ENCODE peak calls at places on chromosomes 16 and 17, in four cellular contexts. Q is body of pancreas, J is neural progenitor cell, G is fibroblast of lung. B is an unnamed sample.

GRCh38 chr16:79318137-79318899 is 282.2 kb downstream of the MAF start:
- DNase-seq in J (no peak), G (no peak), Q (no peak), B (no peak)

GRCh38 chr17:58165981-58166380 is 801 bp upstream of the OR4D2 start:
- DNase-seq in J (no peak), Q (no peak), G (no peak), B (no peak)

GRCh38 chr16:30710971-30711370 is 12.0 kb downstream of the SRCAP start:
- DNase-seq in J (no peak), Q (no peak), G (peak; percentile 56), B (no peak)

GRCh38 chr17:27868565-27868964 is 24.6 kb downstream of the LYRM9 start:
- DNase-seq in Q (no peak), J (no peak), G (no peak), B (no peak)

GRCh38 chr17:83009414-83010322 is 69.7 kb upstream of the METRNL start:
- DNase-seq in Q (no peak), J (no peak), G (no peak), B (no peak)

GRCh38 chr17:82775033-82775823 is 23.4 kb downstream of the TBCD start:
- DNase-seq in G (peak; percentile 34), Q (peak; percentile 76), J (peak; percentile 74), B (peak; percentile 51)

GRCh38 chr16:78478267-78478821 is 378.9 kb downstream of the WWOX start:
- DNase-seq in J (peak; percentile 30), Q (no peak), G (no peak), B (no peak)

GRCh38 chr17:1762906-1763829 is 1.3 kb downstream of the SERPINF1 start:
- DNase-seq in J (peak; percentile 72), Q (no peak), G (peak; percentile 72), B (peak; percentile 80)

GRCh38 chr17:335691-336090 is 16.9 kb downstream of the RPH3AL start:
- DNase-seq in J (peak; percentile 47), Q (peak; percentile 72), G (no peak), B (no peak)

GRCh38 chr17:49843774-49844350 is 4.0 kb downstream of the TAC4 start:
- DNase-seq in J (peak; percentile 57), G (no peak), Q (no peak), B (peak; percentile 30)

GRCh38 chr16:10561425-10561824 is 19.0 kb downstream of the EMP2 start:
- DNase-seq in Q (no peak), J (no peak), G (no peak), B (no peak)

GRCh38 chr17:49941427-49941826 is 27.6 kb upstream of the DLX4 start:
- DNase-seq in J (no peak), Q (no peak), G (no peak), B (no peak)

GRCh38 chr17:20085283-20085875 is 76.2 kb downstream of the SPECC1 start:
- DNase-seq in G (peak; percentile 85), Q (no peak), J (peak; percentile 41), B (no peak)

GRCh38 chr17:21286066-21286770 is 1.7 kb downstream of the MAP2K3 start:
- DNase-seq in G (peak; percentile 99), Q (peak; percentile 95), J (peak; percentile 45), B (peak; percentile 99)

GRCh38 chr16:12210925-12211869 is 234.7 kb downstream of the SNX29 start:
- DNase-seq in G (no peak), Q (no peak), J (no peak), B (no peak)

GRCh38 chr17:27180322-27180721 is 113.6 kb upstream of the WSB1 start:
- DNase-seq in G (no peak), J (no peak), Q (no peak), B (no peak)

GRCh38 chr17:39960406-39961053 is 2.3 kb upstream of the GSDMA start:
- DNase-seq in Q (no peak), G (no peak), J (no peak), B (no peak)

GRCh38 chr16:57988929-57989328 is 11.5 kb downstream of the ZNF319 start:
- DNase-seq in Q (no peak), G (no peak), J (no peak), B (no peak)

GRCh38 chr16:12300490-12300889 is 324.0 kb downstream of the SNX29 start:
- DNase-seq in J (no peak), G (no peak), Q (no peak), B (no peak)

GRCh38 chr16:56965149-56965938 is 3.6 kb downstream of the CETP start:
- DNase-seq in G (no peak), Q (no peak), J (no peak), B (no peak)

GRCh38 chr17:62902573-62903229 is 63.3 kb upstream of the TANC2 start:
- DNase-seq in G (no peak), Q (no peak), J (no peak), B (peak; percentile 14)

GRCh38 chr17:46178550-46179198 is 14.6 kb downstream of the KANSL1 start:
- DNase-seq in G (peak; percentile 61), Q (no peak), J (no peak), B (peak; percentile 29)
- H3K4me3 ChIP-seq in G (no peak overlapping the region), Q (no peak overlapping the region), J (no peak overlapping the region), B (no peak overlapping the region)

DNA sequence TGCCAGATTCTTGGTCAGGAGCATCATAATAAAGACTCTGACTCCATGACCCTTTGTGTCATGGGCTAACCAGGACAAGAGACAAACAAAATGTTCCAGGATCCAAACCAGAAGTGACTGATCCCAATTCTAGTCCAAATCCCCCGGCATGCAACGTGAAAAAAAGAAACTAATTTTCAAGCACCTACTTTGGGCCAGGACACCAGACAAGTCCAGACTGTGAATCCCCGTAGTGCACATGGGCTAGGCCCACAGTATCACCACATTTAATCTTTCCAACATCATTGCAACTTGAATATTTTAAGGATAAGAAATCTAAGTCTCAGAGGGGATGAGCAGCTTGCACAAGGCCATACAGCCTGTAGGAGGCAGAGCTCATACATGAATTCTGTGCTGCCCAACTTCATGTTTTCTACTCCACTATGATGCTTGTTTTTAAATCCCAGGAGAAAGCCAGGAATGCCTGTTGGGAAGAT is 365.7 kb downstream of the NPIPA8 start:
- DNase-seq in J (no peak), G (no peak), Q (no peak), B (no peak)
- TF ChIP-seq CTCF in J (peak; percentile 26), G (no peak), Q (no peak), B (no peak)

GRCh38 chr17:42782402-42783061 is 2.1 kb downstream of the WNK4 start:
- DNase-seq in J (no peak), G (no peak), Q (no peak), B (no peak)

GRCh38 chr17:42779942-42780815 is at the start of gene WNK4:
- DNase-seq in Q (no peak), G (peak; percentile 49), J (peak; percentile 64), B (peak; percentile 48)

GRCh38 chr17:42783062-42783777 is 2.8 kb downstream of the WNK4 start:
- DNase-seq in G (peak; percentile 95), Q (no peak), J (no peak), B (peak; percentile 86)

GRCh38 chr17:42780816-42781638 is 617 bp downstream of the WNK4 start:
- DNase-seq in Q (no peak), G (no peak), J (peak; percentile 62), B (no peak)

GRCh38 chr17:42781639-42782401 is 1.4 kb downstream of the WNK4 start:
- DNase-seq in Q (no peak), J (no peak), G (peak; percentile 36), B (no peak)
- H3K4me3 ChIP-seq in Q (no peak overlapping the region), J (no peak overlapping the region), G (peak overlapping the region; percentile 50), B (peak overlapping the region; percentile 70)

GRCh38 chr17:8253801-8254200 is 4.7 kb downstream of the PFAS start:
- DNase-seq in Q (no peak), J (peak; percentile 18), G (peak; percentile 2), B (peak; percentile 36)
- TF ChIP-seq CTCF in Q (peak; percentile 50), J (peak; percentile 29), G (peak; percentile 31), B (peak; percentile 39)

DNA sequence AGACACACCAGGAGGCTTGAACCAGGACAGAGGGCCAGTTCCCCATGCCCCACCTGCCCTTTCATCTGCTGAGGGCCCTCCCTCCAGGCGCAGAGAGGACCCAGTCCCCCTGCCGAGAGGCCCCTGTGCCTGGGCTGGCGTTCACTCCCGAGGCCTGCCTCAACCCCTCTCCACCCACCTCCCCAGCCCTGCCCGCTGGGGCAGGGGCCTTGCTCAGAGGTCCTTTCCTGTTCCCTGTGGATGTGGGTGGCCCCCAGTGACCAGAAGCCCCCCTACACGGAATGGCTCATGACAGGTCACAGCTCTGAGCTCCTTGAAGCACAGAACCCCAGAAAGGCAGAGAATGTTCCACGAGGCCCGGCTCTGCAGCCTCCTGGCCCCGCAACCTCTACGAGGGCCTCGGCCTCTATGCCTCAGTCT is 6.7 kb downstream of the TMC6 start:
- DNase-seq in J (no peak), Q (no peak), G (no peak), B (no peak)
- H3K4me3 ChIP-seq in J (no peak overlapping the region), Q (no peak overlapping the region), G (no peak overlapping the region), B (no peak overlapping the region)

GRCh38 chr17:72953621-72954020 is 138.9 kb downstream of the SLC39A11 start:
- DNase-seq in J (no peak), G (no peak), Q (no peak), B (no peak)

GRCh38 chr17:72952641-72953313 is 139.7 kb downstream of the SLC39A11 start:
- DNase-seq in Q (no peak), J (no peak), G (no peak), B (no peak)

GRCh38 chr17:72955391-72956140 is 136.9 kb downstream of the SLC39A11 start:
- DNase-seq in G (no peak), J (no peak), Q (no peak), B (no peak)

GRCh38 chr17:72952220-72952619 is 140.3 kb downstream of the SLC39A11 start:
- DNase-seq in G (no peak), J (no peak), Q (no peak), B (no peak)

GRCh38 chr17:72954595-72954994 is 137.9 kb downstream of the SLC39A11 start:
- DNase-seq in J (no peak), G (no peak), Q (no peak), B (no peak)
- TF ChIP-seq CTCF in J (no peak), G (no peak), Q (no peak), B (no peak)

GRCh38 chr16:84973226-84973625 is 38.1 kb downstream of the ZDHHC7 start:
- DNase-seq in J (no peak), Q (no peak), G (no peak), B (no peak)

GRCh38 chr16:84975066-84975465 is 36.3 kb downstream of the ZDHHC7 start:
- DNase-seq in G (no peak), J (no peak), Q (no peak), B (no peak)

GRCh38 chr16:84976644-84977400 is 34.5 kb downstream of the ZDHHC7 start:
- DNase-seq in Q (peak; percentile 66), J (no peak), G (no peak), B (peak; percentile 44)

GRCh38 chr16:84973776-84974523 is 37.4 kb downstream of the ZDHHC7 start:
- DNase-seq in Q (no peak), J (no peak), G (no peak), B (no peak)

DNA sequence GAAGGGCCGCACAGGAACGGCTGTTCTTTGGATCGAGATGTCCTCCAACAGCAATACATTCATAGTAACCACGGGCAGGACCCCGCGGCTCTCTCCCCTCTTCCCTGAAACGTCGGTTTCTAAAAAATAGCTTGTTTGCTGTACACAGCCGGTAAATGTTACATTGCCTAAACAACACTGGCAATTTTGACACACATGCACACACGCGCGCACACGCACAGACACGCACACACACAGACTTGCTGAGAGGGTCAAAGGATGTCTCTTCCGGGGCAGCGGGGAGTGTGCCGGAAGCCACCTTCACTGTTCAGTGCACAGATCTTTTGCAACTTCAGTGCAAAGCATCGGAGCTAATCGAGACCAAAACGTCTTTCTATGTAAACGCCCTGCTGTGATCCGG is 35.8 kb downstream of the ZDHHC7 start:
- DNase-seq in Q (no peak), G (no peak), J (no peak), B (no peak)
- H3K4me3 ChIP-seq in Q (no peak overlapping the region), G (no peak overlapping the region), J (no peak overlapping the region), B (no peak overlapping the region)

B was measured in fibroblast of pulmonary artery.